ENCODE peak calls at places on chromosomes 7 and 10, in eight cellular contexts. L is upper lobe of right lung; T is suprapubic skin; D is tibial artery; W is left ventricle myocardium inferior; I is CD8-positive, alpha-beta T cell; B is thoracic aorta; X is IMR-90. E is an unnamed sample. For H3K4me1, the result is how much of the 10 kb centered on the place peaks cover.

GRCh38 chr10:58704226-58705200 is 191.8 kb downstream of the BICC1 start:
- DNase-seq in L (no peak), D (peak), B (no peak), I (no peak), T (no peak), X (peak), W (no peak), E (peak)

GRCh38 chr10:98316661-98317060 is 48.7 kb upstream of the LOXL4 start:
- DNase-seq in I (no peak), T (no peak), W (no peak), D (no peak), X (peak), L (no peak), B (no peak), E (no peak)

GRCh38 chr7:83468251-83468739 is 180.6 kb downstream of the SEMA3E start:
- DNase-seq in D (peak), T (no peak), W (peak), X (peak), L (peak), I (no peak), B (peak), E (peak)

GRCh38 chr10:49359349-49360231 is 36.3 kb downstream of the DRGX start:
- DNase-seq in L (no peak), D (no peak), B (no peak), I (no peak), T (peak), W (peak), X (peak), E (no peak)

GRCh38 chr10:122050811-122051210 is 61.8 kb downstream of the TACC2 start:
- DNase-seq in B (no peak), X (no peak), I (no peak), W (no peak), L (no peak), T (no peak), D (no peak), E (no peak)

GRCh38 chr7:372939-373791 is 83.2 kb downstream of the FOXL3 start:
- DNase-seq in W (peak), T (peak), B (no peak), D (peak), L (peak), I (no peak), X (no peak), E (no peak)

GRCh38 chr10:79203833-79204232 is 135.1 kb downstream of the ZMIZ1 start:
- DNase-seq in B (no peak), T (no peak), L (no peak), D (no peak), I (no peak), W (no peak), X (no peak), E (no peak)

GRCh38 chr7:108329514-108329913 is 126.7 kb downstream of the NRCAM start:
- DNase-seq in B (no peak), L (no peak), X (no peak), D (no peak), W (no peak), I (no peak), T (no peak), E (no peak)

GRCh38 chr10:126872768-126873167 is 32.5 kb upstream of the DOCK1 start:
- DNase-seq in T (no peak), B (no peak), I (no peak), L (no peak), D (no peak), X (no peak), W (no peak), E (no peak)

GRCh38 chr10:5070648-5071410 is 23.4 kb upstream of the AKR1C3 start:
- DNase-seq in X (peak), B (no peak), I (no peak), T (no peak), L (no peak), D (no peak), W (no peak), E (no peak)

GRCh38 chr7:84228526-84228925 is 33.9 kb upstream of the SEMA3A start:
- DNase-seq in D (no peak), I (no peak), B (no peak), X (no peak), W (no peak), L (no peak), T (no peak), E (no peak)

GRCh38 chr7:98810166-98810802 is 59.5 kb downstream of the TMEM130 start:
- DNase-seq in L (no peak), B (no peak), I (no peak), T (no peak), D (peak), W (no peak), X (no peak), E (no peak)

GRCh38 chr10:16195178-16195769 is 241.5 kb upstream of the PTER start:
- DNase-seq in X (no peak), L (no peak), W (no peak), T (no peak), D (no peak), I (no peak), B (no peak), E (no peak)

GRCh38 chr7:114703677-114704076 is 218.2 kb upstream of the MDFIC start:
- DNase-seq in B (no peak), L (no peak), X (peak), T (no peak), W (no peak), D (no peak), I (no peak), E (no peak)

GRCh38 chr7:137036768-137037167 is 168.3 kb downstream of the CHRM2 start:
- DNase-seq in X (peak), I (no peak), L (no peak), D (no peak), T (no peak), B (no peak), W (no peak), E (no peak)

GRCh38 chr7:84783161-84783803 is 403.6 kb downstream of the SEMA3D start:
- DNase-seq in L (no peak), D (no peak), B (no peak), W (no peak), I (no peak), T (no peak), X (peak), E (no peak)

GRCh38 chr7:101567231-101567630 is 61.9 kb downstream of the MYL10 start:
- DNase-seq in T (peak), I (no peak), W (no peak), X (no peak), L (no peak), D (peak), B (no peak), E (no peak)

GRCh38 chr7:21962677-21963076 is 17.0 kb upstream of the CDCA7L start:
- DNase-seq in W (no peak), X (no peak), T (no peak), L (no peak), D (no peak), I (no peak), B (no peak), E (no peak)

GRCh38 chr7:115087437-115087836 is 165.5 kb downstream of the MDFIC start:
- DNase-seq in I (no peak), D (no peak), B (no peak), T (no peak), X (peak), W (no peak), L (no peak), E (no peak)

GRCh38 chr10:76523215-76523614 is 1091.8 kb downstream of the LRMDA start:
- DNase-seq in D (no peak), W (peak), T (no peak), B (no peak), X (no peak), L (no peak), I (no peak), E (no peak)

GRCh38 chr7:22730921-22731654 is 4.1 kb downstream of the IL6 start:
- DNase-seq in W (no peak), D (no peak), T (no peak), X (peak), B (no peak), L (no peak), I (no peak), E (no peak)

GRCh38 chr7:105782391-105783063 is 93.9 kb downstream of the ATXN7L1 start:
- DNase-seq in D (no peak), T (no peak), B (no peak), I (no peak), L (no peak), W (no peak), X (peak), E (no peak)

GRCh38 chr10:51117053-51117660 is 42.9 kb downstream of the PRKG1 start:
- DNase-seq in B (no peak), L (no peak), D (no peak), T (no peak), W (no peak), I (no peak), X (peak), E (no peak)

GRCh38 chr10:34627331-34627730 is 187.8 kb downstream of the PARD3 start:
- DNase-seq in T (no peak), W (no peak), X (no peak), D (no peak), B (no peak), L (no peak), I (no peak), E (no peak)

GRCh38 chr10:125554016-125554703 is 128.8 kb downstream of the TEX36 start:
- DNase-seq in D (no peak), X (no peak), I (no peak), B (no peak), L (no peak), T (no peak), W (no peak), E (no peak)

GRCh38 chr7:53113424-53113823 is 78.0 kb downstream of the POM121L12 start:
- DNase-seq in T (no peak), I (no peak), X (no peak), W (no peak), L (no peak), D (no peak), B (no peak), E (no peak)

GRCh38 chr10:48466611-48467240 is 138.1 kb downstream of the ARHGAP22 start:
- DNase-seq in I (no peak), X (no peak), D (peak), B (no peak), W (no peak), T (peak), L (peak), E (peak)

GRCh38 chr7:926061-927030 is 28.1 kb downstream of the ADAP1 start:
- DNase-seq in W (peak), L (peak), B (no peak), D (peak), X (no peak), T (peak), I (no peak), E (peak)

GRCh38 chr10:45377858-45378257 is 3.8 kb downstream of the ALOX5 start:
- DNase-seq in D (no peak), T (no peak), B (no peak), I (no peak), L (no peak), W (no peak), X (no peak), E (no peak)
- H3K4me3 ChIP-seq in D (no peak), T (no peak), B (no peak), I (no peak), L (no peak), W (no peak), X (no peak), E (no peak)

GRCh38 chr10:71832967-71833366 is 18.1 kb downstream of the PSAP start:
- DNase-seq in D (peak), L (no peak), B (no peak), I (no peak), X (no peak), W (no peak), T (no peak), E (no peak)
- H3K4me1 ChIP-seq in D (under half), L (under half), B (under half), I (under half), X (under half), W (half or more), T (under half), E (under half)

DNA sequence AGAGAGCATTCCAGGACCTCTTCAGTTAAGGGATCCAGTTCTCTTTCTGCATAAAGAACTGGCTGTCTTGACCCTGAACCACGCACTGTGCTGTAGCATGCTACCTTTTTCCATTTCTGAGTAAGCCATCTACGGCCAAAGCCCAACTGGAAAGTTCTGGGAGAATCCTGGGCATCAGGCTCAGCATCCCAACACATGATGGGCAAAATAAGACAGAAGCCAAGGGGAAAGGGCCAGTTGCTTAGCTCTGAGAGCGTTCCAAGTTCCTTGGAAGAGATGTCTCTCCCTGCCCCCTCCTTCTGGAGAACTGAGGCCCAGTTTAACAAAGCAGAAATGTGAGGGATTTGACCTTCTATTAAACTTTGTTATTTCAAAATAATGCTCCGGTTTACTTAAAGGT is 37.9 kb upstream of the ADD3 start:
- DNase-seq in I (no peak), D (no peak), X (no peak), L (no peak), T (no peak), W (no peak), B (no peak), E (no peak)
- H3K27ac ChIP-seq in I (no peak), D (peak), X (no peak), L (no peak), T (no peak), W (peak), B (peak), E (peak)

GRCh38 chr7:38179719-38180333 is 1.8 kb downstream of the STARD3NL start:
- DNase-seq in W (no peak), T (no peak), X (peak), L (no peak), I (no peak), D (no peak), B (no peak), E (no peak)
- H3K4me3 ChIP-seq in W (peak), T (no peak), X (peak), L (peak), I (no peak), D (peak), B (peak), E (peak)

GRCh38 chr10:12704488-12704887 is 297.0 kb downstream of the CCDC3 start:
- DNase-seq in L (no peak), B (no peak), T (no peak), D (no peak), X (no peak), I (no peak), W (no peak), E (no peak)
- H3K4me1 ChIP-seq in L (under half), B (under half), T (under half), D (under half), X (under half), I (under half), W (under half), E (under half)

GRCh38 chr10:21514808-21515580 is 10.5 kb downstream of the SKIDA1 start:
- DNase-seq in B (no peak), T (no peak), D (no peak), W (no peak), L (no peak), X (no peak), I (no peak), E (no peak)
- H3K27ac ChIP-seq in B (no peak), T (no peak), D (no peak), W (peak), L (no peak), X (peak), I (no peak), E (no peak)

E was measured in ascending aorta.